ENCODE peak calls at places on chromosomes 1 and 21, in six cellular contexts. E, B, J, W, T and I are unnamed samples.

GRCh38 chr1:15110128-15110866 is 43.2 kb upstream of the TMEM51 start:
- DNase-seq in E (no peak), B (no peak), J (no peak), W (no peak), T (no peak), I (no peak)

GRCh38 chr1:239228451-239228850 is 157.9 kb upstream of the CHRM3 start:
- DNase-seq in E (no peak), B (no peak), J (no peak), W (no peak), T (no peak), I (no peak)

GRCh38 chr1:24007079-24007478 is 27.0 kb upstream of the SRSF10 start:
- DNase-seq in E (no peak), B (no peak), J (no peak), W (no peak), T (no peak), I (no peak)

GRCh38 chr21:38858429-38859205 is 52.9 kb downstream of the ETS2 start:
- DNase-seq in E (no peak), B (no peak), J (no peak), W (no peak), T (no peak), I (no peak)

GRCh38 chr21:43608225-43608624 is 51.1 kb downstream of the HSF2BP start:
- DNase-seq in E (no peak), B (no peak), J (no peak), W (no peak), T (no peak), I (no peak)

GRCh38 chr1:2380816-2381591 is 10.3 kb downstream of the MORN1 start:
- DNase-seq in E (no peak), B (no peak), J (peak), W (no peak), T (no peak), I (no peak)

GRCh38 chr1:96698332-96698983 is 23.1 kb upstream of the PTBP2 start:
- DNase-seq in E (no peak), B (no peak), J (peak), W (no peak), T (no peak), I (no peak)

GRCh38 chr21:46424621-46425020 is 34.1 kb upstream of the DIP2A start:
- DNase-seq in E (no peak), B (no peak), J (no peak), W (peak), T (no peak), I (no peak)

GRCh38 chr1:160837558-160838205 is 25.0 kb downstream of the CD244 start:
- DNase-seq in E (no peak), B (no peak), J (no peak), W (peak), T (peak), I (no peak)

GRCh38 chr1:173832748-173833147 is 8.1 kb upstream of the CENPL start:
- DNase-seq in E (no peak), B (no peak), J (no peak), W (no peak), T (no peak), I (no peak)

GRCh38 chr1:56202743-56203142 is 376.6 kb downstream of the PLPP3 start:
- DNase-seq in E (no peak), B (no peak), J (no peak), W (no peak), T (no peak), I (no peak)

GRCh38 chr1:234848972-234849641 is 239.1 kb upstream of the IRF2BP2 start:
- DNase-seq in E (peak), B (no peak), J (no peak), W (no peak), T (no peak), I (no peak)

GRCh38 chr1:29271724-29272123 is 35.4 kb downstream of the PTPRU start:
- DNase-seq in E (peak), B (no peak), J (peak), W (no peak), T (no peak), I (no peak)